ENCODE peak calls at places on chromosomes 5 and 9, in nine cellular contexts. N is IMR-90, A is K562, W is testis, B is HepG2, Q is transverse colon, Y is uterus, L is tibial nerve, H is heart left ventricle. F is an unnamed sample.
A peak's percentile ranks its signal among the peaks of the same experiment; 100 is the strongest.

GRCh38 chr5:65017636-65018035 is 248.9 kb downstream of the CWC27 start:
- DNase-seq in N (peak; percentile 58), A (no peak), W (no peak), B (no peak), Q (no peak), Y (no peak), L (no peak), H (no peak), F (no peak)

GRCh38 chr5:117945261-117945660 is 1043.1 kb downstream of the DTWD2 start:
- DNase-seq in N (no peak), A (no peak), W (no peak), B (no peak), Q (no peak), Y (no peak), L (no peak), H (no peak), F (no peak)

GRCh38 chr9:130327781-130328348 is 62.3 kb downstream of the HMCN2 start:
- DNase-seq in N (peak; percentile 47), A (no peak), W (no peak), B (no peak), Q (peak; percentile 47), Y (peak; percentile 91), L (peak; percentile 37), H (peak; percentile 77), F (no peak)

GRCh38 chr9:22307013-22307711 is 139.5 kb upstream of the DMRTA1 start:
- DNase-seq in N (peak; percentile 55), A (no peak), W (peak; percentile 45), B (peak; percentile 43), Q (no peak), Y (no peak), L (no peak), H (no peak), F (peak; percentile 27)

GRCh38 chr5:32314658-32315057 is 1.9 kb upstream of the MTMR12 start:
- DNase-seq in N (no peak), A (no peak), W (no peak), B (peak; percentile 65), Q (no peak), Y (no peak), L (no peak), H (no peak), F (no peak)

GRCh38 chr9:71987471-71988371 is 72.7 kb downstream of the C9orf57 start:
- DNase-seq in N (no peak), A (no peak), W (no peak), B (no peak), Q (no peak), Y (no peak), L (no peak), H (no peak), F (no peak)

GRCh38 chr5:149749481-149750365 is 19.6 kb downstream of the PPARGC1B start:
- DNase-seq in N (no peak), A (no peak), W (no peak), B (peak; percentile 41), Q (no peak), Y (no peak), L (no peak), H (no peak), F (peak; percentile 41)

GRCh38 chr5:172839669-172840068 is 5.6 kb downstream of the ERGIC1 start:
- DNase-seq in N (no peak), A (no peak), W (no peak), B (no peak), Q (no peak), Y (no peak), L (no peak), H (no peak), F (no peak)

GRCh38 chr5:24765219-24765618 is 120.4 kb upstream of the CDH10 start:
- DNase-seq in N (no peak), A (no peak), W (no peak), B (no peak), Q (no peak), Y (no peak), L (no peak), H (no peak), F (no peak)
- H3K27me3 ChIP-seq in N (no peaks in the 10 kb centered on the region), A (no peaks in the 10 kb centered on the region), W (no peaks in the 10 kb centered on the region), B (no peaks in the 10 kb centered on the region), Q (no peaks in the 10 kb centered on the region), Y (no peaks in the 10 kb centered on the region), L (no peaks in the 10 kb centered on the region), H (no peaks in the 10 kb centered on the region), F (no peaks in the 10 kb centered on the region)

DNA sequence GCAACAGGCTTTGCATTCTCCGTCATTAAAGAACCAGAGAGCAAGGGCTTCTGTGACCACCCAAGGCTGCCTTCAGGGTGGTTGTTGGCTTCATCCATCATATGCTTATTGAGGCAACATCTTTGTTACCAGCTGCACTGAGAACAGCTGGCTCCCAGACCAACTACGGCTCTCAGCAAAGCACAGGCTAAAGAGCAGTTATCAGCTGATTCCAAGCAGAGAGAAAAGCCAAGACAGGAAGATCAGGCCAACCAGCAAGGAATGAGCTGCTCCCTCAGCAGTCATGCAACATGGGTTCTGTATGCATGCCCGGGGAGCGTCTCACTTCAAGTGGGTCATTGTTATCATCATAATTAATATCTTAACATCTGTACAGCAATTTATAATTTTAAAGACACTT is 358.9 kb downstream of the ACTL7B start:
- DNase-seq in N (no peak), A (no peak), W (no peak), B (no peak), Q (no peak), Y (no peak), L (no peak), H (no peak), F (no peak)
- TF ChIP-seq POLR2A in N (no peak), A (no peak), W (no peak), B (no peak), Q (no peak), Y (no peak), L (no peak), H (no peak), F (no peak)

DNA sequence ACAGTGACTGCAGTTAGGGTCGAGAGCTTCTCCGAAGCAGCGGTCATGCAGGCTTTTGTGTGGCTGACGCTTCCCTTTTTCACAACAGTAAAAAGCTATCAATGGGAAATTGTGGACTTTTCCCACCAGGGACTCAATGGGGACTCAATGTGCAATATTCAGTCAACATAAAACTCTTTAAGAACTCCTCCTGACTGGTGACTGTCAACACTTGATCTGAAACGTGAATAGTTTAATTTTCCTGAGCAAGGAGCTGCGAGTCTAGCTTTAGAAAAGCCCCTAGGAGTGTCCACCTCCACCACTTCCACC is 28.7 kb downstream of the EXOC3 start:
- DNase-seq in N (no peak), A (no peak), W (no peak), B (no peak), Q (peak; percentile 5), Y (no peak), L (peak; percentile 9), H (no peak), F (no peak)
- H3K4me3 ChIP-seq in N (peak overlapping the region; percentile 51), A (peak overlapping the region; percentile 89), W (peak overlapping the region; percentile 83), B (peak overlapping the region; percentile 81), Q (no peak overlapping the region), Y (peak overlapping the region; percentile 65), L (peak overlapping the region; percentile 79), H (no peak overlapping the region), F (peak overlapping the region; percentile 52)

GRCh38 chr5:169904568-169904967 is 75.7 kb downstream of the INSYN2B start:
- DNase-seq in N (no peak), A (no peak), W (no peak), B (no peak), Q (no peak), Y (no peak), L (no peak), H (no peak), F (no peak)
- H3K27me3 ChIP-seq in N (no peaks in the 10 kb centered on the region), A (no peaks in the 10 kb centered on the region), W (no peaks in the 10 kb centered on the region), B (no peaks in the 10 kb centered on the region), Q (no peaks in the 10 kb centered on the region), Y (no peaks in the 10 kb centered on the region), L (no peaks in the 10 kb centered on the region), H (no peaks in the 10 kb centered on the region), F (no peaks in the 10 kb centered on the region)

DNA sequence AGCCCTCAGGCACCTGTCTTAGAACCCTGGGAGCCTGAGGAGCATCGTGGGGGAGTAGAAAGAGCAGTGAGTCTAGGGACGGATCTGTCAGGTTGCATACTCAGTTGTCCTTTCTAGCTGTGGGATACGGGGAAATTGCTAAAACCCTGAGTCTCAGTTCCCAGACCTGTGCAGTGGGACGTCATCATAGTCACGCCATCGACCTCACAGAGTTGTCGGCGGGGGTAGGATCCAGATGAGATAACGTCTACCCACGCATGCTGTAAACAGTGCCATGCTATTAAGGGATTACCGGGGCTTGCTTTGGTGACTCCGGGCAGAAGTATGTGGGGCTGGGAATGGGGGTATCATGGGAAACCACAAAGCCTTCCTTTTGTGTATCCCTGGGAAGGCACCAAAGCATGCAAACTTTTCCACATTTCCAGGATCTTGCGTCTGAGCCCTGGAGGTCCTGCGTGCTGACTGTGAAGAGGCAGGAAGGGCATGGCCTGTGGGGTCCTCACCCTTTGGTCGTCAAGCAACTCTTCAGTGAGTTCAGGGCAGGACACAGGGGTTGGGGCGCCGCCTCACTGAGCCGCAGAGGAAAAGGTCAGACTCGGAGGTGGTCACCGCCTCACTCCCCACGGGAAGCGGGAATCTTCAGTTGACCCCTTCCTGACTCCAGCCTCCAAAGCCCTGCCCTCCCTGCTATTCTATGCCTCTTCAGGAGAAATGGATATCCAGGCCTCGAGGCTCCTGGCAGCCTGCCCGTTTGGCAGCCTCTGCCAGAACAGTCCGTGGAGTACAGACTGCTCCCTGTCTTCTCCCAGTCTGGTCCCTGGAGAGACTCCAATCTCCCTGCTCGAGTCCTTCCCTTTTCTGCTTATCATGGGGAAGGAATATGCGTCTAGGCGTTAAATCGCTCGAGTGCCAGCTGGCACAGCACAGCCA is 186.8 kb upstream of the KLF9 start:
- DNase-seq in N (peak; percentile 100), A (no peak), W (peak; percentile 98), B (peak; percentile 5), Q (peak; percentile 89), Y (peak; percentile 97), L (peak; percentile 93), H (peak; percentile 97), F (peak; percentile 98)
- TF ChIP-seq POLR2A in N (peak; percentile 81), A (no peak), W (no peak), B (no peak), Q (no peak), Y (peak; percentile 21), L (no peak), H (no peak), F (peak; percentile 17)

F was measured in adrenal gland.